ENCODE peak calls at places on chromosomes 11 and 22, in five cellular contexts. X is GM20000; Q is iris pigment epithelial cell; B is mammary epithelial cell; U is stimulated activated CD8-positive, alpha-beta memory T cell treated with anti-CD3 and anti-CD28 coated beads, Interleukin-4, amount 100 ng/mL, for 1 hour. Z is an unnamed sample.

GRCh38 chr11:70788247-70789022 is 390.1 kb downstream of the CTTN start:
- DNase-seq in X (no peak), Q (peak; percentile 75), U (no peak), B (peak; percentile 79), Z (no peak)

GRCh38 chr11:95972055-95972454 is 48.1 kb upstream of the MTMR2 start:
- DNase-seq in Q (no peak), B (no peak), U (no peak), X (no peak), Z (no peak)

GRCh38 chr22:44411226-44412135 is 86.6 kb downstream of the RTL6 start:
- DNase-seq in X (no peak), U (no peak), Q (no peak), B (no peak), Z (no peak)

GRCh38 chr11:72985645-72986044 is 156.5 kb downstream of the FCHSD2 start:
- DNase-seq in Q (no peak), B (no peak), X (no peak), U (no peak), Z (no peak)

GRCh38 chr22:44884562-44884961 is 125.2 kb downstream of the PHF21B start:
- DNase-seq in Q (no peak), U (no peak), X (no peak), B (no peak), Z (no peak)

GRCh38 chr11:47886096-47886495 is 37.9 kb upstream of the NUP160 start:
- DNase-seq in Q (peak; percentile 87), U (no peak), X (no peak), B (peak; percentile 15), Z (no peak)

GRCh38 chr11:8229299-8230177 is 34.1 kb downstream of the LMO1 start:
- DNase-seq in Q (peak; percentile 12), B (peak; percentile 62), U (no peak), X (no peak), Z (peak; percentile 20)

GRCh38 chr11:100639140-100639539 is 47.9 kb upstream of the ARHGAP42 start:
- DNase-seq in Q (peak; percentile 93), U (no peak), X (no peak), B (no peak), Z (peak; percentile 26)

GRCh38 chr11:85406316-85406715 is 220.8 kb downstream of the DLG2 start:
- DNase-seq in X (no peak), U (no peak), B (no peak), Q (no peak), Z (no peak)

GRCh38 chr22:37803636-37804371 is 3.9 kb upstream of the GCAT start:
- DNase-seq in B (no peak), X (no peak), Q (no peak), U (no peak), Z (no peak)

GRCh38 chr22:37237371-37238268 is 6.4 kb downstream of the RAC2 start:
- DNase-seq in U (no peak), B (no peak), X (no peak), Q (peak; percentile 20), Z (no peak)

GRCh38 chr11:529740-530411 is 5.5 kb downstream of the HRAS start:
- DNase-seq in U (no peak), X (no peak), B (no peak), Q (no peak), Z (no peak)

GRCh38 chr11:64564419-64564818 is 26.6 kb upstream of the SLC22A12 start:
- DNase-seq in Q (no peak), B (no peak), U (no peak), X (no peak), Z (no peak)

GRCh38 chr11:130428271-130428670 is at the start of gene ADAMTS8:
- DNase-seq in B (no peak), X (no peak), Q (no peak), U (no peak), Z (no peak)

GRCh38 chr22:24166811-24167210 is 14.5 kb upstream of the SUSD2 start:
- DNase-seq in U (no peak), B (no peak), Q (no peak), X (no peak), Z (no peak)

GRCh38 chr11:103947566-103947919 is 88.9 kb upstream of the DDI1 start:
- DNase-seq in B (no peak), X (no peak), Q (peak; percentile 66), U (no peak), Z (no peak)

GRCh38 chr22:19473578-19473977 is 5.4 kb downstream of the UFD1 start:
- DNase-seq in B (no peak), X (no peak), U (no peak), Q (peak; percentile 28), Z (no peak)

GRCh38 chr11:11901917-11902316 is 60.1 kb downstream of the USP47 start:
- DNase-seq in U (no peak), B (no peak), Q (no peak), X (no peak), Z (no peak)

GRCh38 chr11:93849751-93850584 is 450 bp downstream of the VSTM5 start:
- DNase-seq in U (no peak), X (no peak), B (peak; percentile 1), Q (peak; percentile 32), Z (peak; percentile 25)

GRCh38 chr11:766106-766940 is 11.0 kb downstream of the GATD1 start:
- DNase-seq in U (no peak), B (no peak), Q (no peak), X (no peak), Z (no peak)

GRCh38 chr22:48072777-48073176 is 1310.3 kb downstream of the TBC1D22A start:
- DNase-seq in B (no peak), X (no peak), U (no peak), Q (no peak), Z (no peak)

GRCh38 chr11:64726211-64726641 is 3.2 kb upstream of the NRXN2 start:
- DNase-seq in B (no peak), X (no peak), U (no peak), Q (no peak), Z (no peak)

GRCh38 chr11:65538915-65539374 is 14.1 kb downstream of the SCYL1 start:
- DNase-seq in B (no peak), U (no peak), X (no peak), Q (no peak), Z (no peak)